ENCODE peak calls at places on chromosomes 5 and 9, in four cellular contexts. O, S, J and W are unnamed samples.
A peak's percentile ranks its signal among the peaks of the same experiment; 100 is the strongest.

GRCh38 chr5:135423158-135423925 is 23.8 kb downstream of the DCANP1 start:
- DNase-seq in S (no peak), O (no peak), J (peak; percentile 29), W (no peak)

GRCh38 chr5:35771321-35771720 is 85.4 kb upstream of the IL7R start:
- DNase-seq in O (no peak), J (peak; percentile 45), S (no peak), W (no peak)

GRCh38 chr9:116901260-116901659 is 214.2 kb downstream of the TRIM32 start:
- DNase-seq in J (peak; percentile 76), S (no peak), O (no peak), W (no peak)

GRCh38 chr9:14314424-14314928 is 535 bp upstream of the NFIB start:
- DNase-seq in O (no peak), J (peak; percentile 94), S (peak; percentile 86), W (peak; percentile 84)

GRCh38 chr9:17986595-17986994 is 407.7 kb downstream of the SH3GL2 start:
- DNase-seq in S (no peak), O (no peak), J (no peak), W (no peak)

GRCh38 chr5:148386041-148386440 is 2.3 kb downstream of the FBXO38 start:
- DNase-seq in O (no peak), S (no peak), J (peak; percentile 17), W (no peak)

GRCh38 chr9:134540441-134541372 is 100.9 kb upstream of the COL5A1 start:
- DNase-seq in S (no peak), O (no peak), J (no peak), W (no peak)

GRCh38 chr5:159883522-159883950 is 32.7 kb upstream of the ADRA1B start:
- DNase-seq in S (no peak), J (peak; percentile 72), O (no peak), W (no peak)

GRCh38 chr5:6714221-6715041 is 1.2 kb downstream of the TENT4A start:
- DNase-seq in S (peak; percentile 45), J (no peak), O (no peak), W (no peak)

GRCh38 chr5:78565395-78565794 is 83.2 kb downstream of the LHFPL2 start:
- DNase-seq in J (no peak), O (no peak), S (no peak), W (no peak)

GRCh38 chr5:97071101-97071500 is 71.3 kb downstream of the LIX1 start:
- DNase-seq in S (peak; percentile 25), O (no peak), J (peak; percentile 84), W (no peak)

GRCh38 chr9:114232091-114232440 is 76.7 kb downstream of the COL27A1 start:
- DNase-seq in S (no peak), O (no peak), J (no peak), W (no peak)

GRCh38 chr9:127527560-127528268 is 76.4 kb downstream of the LRSAM1 start:
- DNase-seq in J (no peak), O (no peak), S (no peak), W (no peak)

GRCh38 chr9:20701058-20701457 is 17.0 kb downstream of the FOCAD start:
- DNase-seq in S (no peak), J (no peak), O (no peak), W (peak; percentile 34)

GRCh38 chr9:33289501-33289900 is 815 bp upstream of the NFX1 start:
- DNase-seq in S (no peak), O (no peak), J (no peak), W (peak; percentile 15)

GRCh38 chr5:107894361-107894760 is 223.6 kb upstream of the EFNA5 start:
- DNase-seq in S (no peak), O (no peak), J (peak; percentile 17), W (no peak)

GRCh38 chr9:103661663-103662062 is 432.4 kb upstream of the SMC2 start:
- DNase-seq in O (no peak), S (no peak), J (peak; percentile 3), W (no peak)

GRCh38 chr9:15824310-15824709 is 271.5 kb downstream of the CCDC171 start:
- DNase-seq in S (no peak), J (peak; percentile 14), O (no peak), W (no peak)

GRCh38 chr5:171367424-171368370 is 20.0 kb upstream of the NPM1 start:
- DNase-seq in O (no peak), S (no peak), J (no peak), W (no peak)

GRCh38 chr5:42787073-42787472 is 24.6 kb downstream of the SELENOP start:
- DNase-seq in J (no peak), O (no peak), S (no peak), W (no peak)

GRCh38 chr9:78312125-78312524 is 15.2 kb downstream of the PSAT1 start:
- DNase-seq in S (no peak), O (no peak), J (no peak), W (no peak)

GRCh38 chr5:176738851-176739250 is 71.5 kb upstream of the UNC5A start:
- DNase-seq in S (peak; percentile 6), O (no peak), J (no peak), W (peak; percentile 19)